ENCODE peak calls at places on chromosome 15, in nine cellular contexts. S is T-cell; W is naive thymus-derived CD8-positive, alpha-beta T cell; K is cardiac septum; P is amygdala; Z is stimulated activated CD4-positive, alpha-beta T cell treated with anti-CD3 and anti-CD28 coated beads, Interleukin-4, amount 100 ng/mL, for 1 hour; U is hepatocyte; Q is HS-27A; E is omental fat pad. J is an unnamed sample.

GRCh38 chr15:74265046-74265639 is 29.0 kb downstream of the CCDC33 start:
- DNase-seq in P (no peak), U (peak; percentile 79), Q (no peak), S (no peak), W (no peak), K (no peak), E (no peak), Z (no peak), J (no peak)

GRCh38 chr15:59373215-59373614 is 544 bp upstream of the MYO1E start:
- DNase-seq in E (no peak), W (no peak), U (no peak), Q (no peak), Z (no peak), K (no peak), P (no peak), S (no peak), J (no peak)

GRCh38 chr15:32119694-32120330 is 89.5 kb downstream of the CHRNA7 start:
- DNase-seq in Z (no peak), S (no peak), K (no peak), Q (no peak), P (no peak), E (no peak), W (no peak), U (no peak), J (no peak)

GRCh38 chr15:38843736-38844590 is 279.3 kb upstream of the RASGRP1 start:
- DNase-seq in W (no peak), E (no peak), K (no peak), Z (no peak), Q (peak; percentile 71), S (no peak), U (peak; percentile 26), P (no peak), J (no peak)

GRCh38 chr15:75945953-75946352 is 42.3 kb downstream of the FBXO22 start:
- DNase-seq in Q (no peak), K (no peak), U (no peak), Z (no peak), P (no peak), W (no peak), E (no peak), S (no peak), J (no peak)

GRCh38 chr15:90336705-90337141 is 15.4 kb upstream of the ZNF774 start:
- DNase-seq in Z (no peak), K (peak; percentile 82), Q (no peak), P (no peak), U (no peak), W (no peak), E (no peak), S (no peak), J (no peak)

GRCh38 chr15:67125589-67126502 is 60.4 kb downstream of the SMAD3 start:
- DNase-seq in K (no peak), S (no peak), Z (no peak), E (peak; percentile 53), W (no peak), P (no peak), Q (peak; percentile 99), U (peak; percentile 68), J (no peak)

GRCh38 chr15:48250640-48251076 is 44.6 kb downstream of the SLC12A1 start:
- DNase-seq in E (no peak), S (peak; percentile 2), Z (no peak), K (no peak), Q (peak; percentile 45), W (no peak), U (peak; percentile 67), P (no peak), J (peak; percentile 62)

GRCh38 chr15:40048155-40048792 is 9.3 kb upstream of the SRP14 start:
- DNase-seq in S (peak; percentile 24), W (no peak), U (no peak), Q (no peak), E (no peak), K (no peak), Z (peak; percentile 27), P (no peak), J (no peak)

GRCh38 chr15:74291101-74292071 is 55.3 kb downstream of the CCDC33 start:
- DNase-seq in Z (peak; percentile 67), W (peak; percentile 57), U (peak; percentile 91), P (peak; percentile 36), S (peak; percentile 60), K (peak; percentile 89), E (peak; percentile 60), Q (peak; percentile 80), J (peak; percentile 55)

GRCh38 chr15:40130799-40131502 is 22.3 kb upstream of the BMF start:
- DNase-seq in Q (no peak), U (no peak), E (no peak), W (no peak), P (no peak), Z (no peak), S (no peak), K (no peak), J (no peak)

GRCh38 chr15:101276501-101277037 is 716 bp downstream of the SELENOS start:
- DNase-seq in P (no peak), Q (no peak), U (peak; percentile 59), K (no peak), Z (no peak), E (no peak), W (no peak), S (peak; percentile 19), J (no peak)

GRCh38 chr15:40146037-40146436 is 14.8 kb upstream of the BUB1B start:
- DNase-seq in W (no peak), Q (peak; percentile 33), E (no peak), Z (no peak), U (no peak), S (no peak), P (no peak), K (no peak), J (no peak)

GRCh38 chr15:40899536-40900207 is 5.4 kb downstream of the VPS18 start:
- DNase-seq in E (no peak), K (no peak), Z (no peak), S (no peak), Q (no peak), W (no peak), U (no peak), P (no peak), J (no peak)

GRCh38 chr15:80942746-80943565 is 46.7 kb downstream of the MESD start:
- DNase-seq in K (no peak), P (no peak), Q (no peak), E (no peak), W (no peak), Z (no peak), S (no peak), U (no peak), J (no peak)